ENCODE peak calls at places on chromosomes 13 and 19, in ten cellular contexts. G is brain microvascular endothelial cell, U is K562, Y is sigmoid colon, J is AG09319, V is hepatocyte, W is GM10248, M is upper lobe of right lung, X is psoas muscle, R is A549. A is an unnamed sample.

GRCh38 chr19:2170219-2170618 is 6.5 kb downstream of the DOT1L start:
- DNase-seq in G (no peak), U (no peak), Y (no peak), J (no peak), V (no peak), W (no peak), M (no peak), X (no peak), R (no peak), A (no peak)

GRCh38 chr19:57269515-57270250 is 10.6 kb upstream of the ZNF460 start:
- DNase-seq in G (peak; percentile 59), U (no peak), Y (no peak), J (peak; percentile 44), V (peak; percentile 17), W (no peak), M (no peak), X (no peak), R (no peak), A (no peak)

GRCh38 chr13:74040200-74040599 is 94.0 kb downstream of the KLF12 start:
- DNase-seq in G (peak; percentile 28), U (peak; percentile 15), Y (no peak), J (no peak), V (peak; percentile 65), W (peak; percentile 44), M (no peak), X (peak; percentile 57), R (peak; percentile 56), A (no peak)

GRCh38 chr13:31064636-31065035 is 97.1 kb downstream of the HSPH1 start:
- DNase-seq in G (no peak), U (no peak), Y (no peak), J (no peak), V (no peak), W (no peak), M (no peak), X (no peak), R (no peak), A (no peak)

GRCh38 chr13:40668335-40668734 is 1.9 kb upstream of the FOXO1 start:
- DNase-seq in G (no peak), U (peak; percentile 50), Y (peak; percentile 82), J (no peak), V (peak; percentile 39), W (peak; percentile 60), M (no peak), X (peak; percentile 79), R (peak; percentile 47), A (no peak)

GRCh38 chr13:113369881-113370280 is 6.0 kb upstream of the GRTP1 start:
- DNase-seq in G (no peak), U (no peak), Y (peak; percentile 45), J (no peak), V (no peak), W (no peak), M (no peak), X (no peak), R (no peak), A (peak; percentile 22)

GRCh38 chr13:36130542-36131214 is 504 bp downstream of the DCLK1 start:
- DNase-seq in G (no peak), U (no peak), Y (peak; percentile 71), J (no peak), V (peak; percentile 29), W (no peak), M (peak; percentile 70), X (peak; percentile 64), R (no peak), A (peak; percentile 57)

GRCh38 chr13:106001443-106001842 is 534.0 kb downstream of the EFNB2 start:
- DNase-seq in G (no peak), U (no peak), Y (no peak), J (no peak), V (no peak), W (no peak), M (no peak), X (no peak), R (no peak), A (no peak)

GRCh38 chr19:3968556-3969434 is 2.1 kb downstream of the DAPK3 start:
- DNase-seq in G (peak; percentile 99), U (peak; percentile 50), Y (peak; percentile 98), J (peak; percentile 99), V (peak; percentile 96), W (no peak), M (peak; percentile 82), X (peak; percentile 90), R (peak; percentile 97), A (peak; percentile 81)

GRCh38 chr19:3970313-3970807 is 539 bp downstream of the DAPK3 start:
- DNase-seq in G (no peak), U (no peak), Y (peak; percentile 63), J (no peak), V (no peak), W (no peak), M (no peak), X (no peak), R (no peak), A (no peak)

GRCh38 chr19:3969435-3970312 is 1.2 kb downstream of the DAPK3 start:
- DNase-seq in G (peak; percentile 81), U (no peak), Y (peak; percentile 80), J (no peak), V (peak; percentile 85), W (no peak), M (no peak), X (peak; percentile 78), R (peak; percentile 72), A (no peak)

GRCh38 chr19:3975144-3975543 is 4.2 kb upstream of the DAPK3 start:
- DNase-seq in G (no peak), U (no peak), Y (no peak), J (no peak), V (no peak), W (no peak), M (no peak), X (no peak), R (no peak), A (no peak)

GRCh38 chr19:3970808-3971598 is at the start of gene DAPK3:
- DNase-seq in G (peak; percentile 97), U (peak; percentile 96), Y (peak; percentile 99), J (peak; percentile 94), V (peak; percentile 99), W (peak; percentile 97), M (peak; percentile 98), X (peak; percentile 99), R (peak; percentile 95), A (peak; percentile 97)
- TF ChIP-seq CTCF in G (peak; percentile 1), U (no peak), Y (no peak), J (no peak), V (no peak), W (no peak), M (no peak), X (peak; percentile 6), R (no peak), A (peak; percentile 13)

GRCh38 chr19:5365905-5366304 is 25.3 kb upstream of the PTPRS start:
- DNase-seq in G (no peak), U (no peak), Y (no peak), J (no peak), V (no peak), W (no peak), M (no peak), X (no peak), R (no peak), A (no peak)

GRCh38 chr19:5369962-5370367 is 29.4 kb upstream of the PTPRS start:
- DNase-seq in G (peak; percentile 35), U (peak; percentile 82), Y (no peak), J (no peak), V (peak; percentile 60), W (peak; percentile 67), M (peak; percentile 80), X (no peak), R (peak; percentile 63), A (peak; percentile 50)

GRCh38 chr19:5372572-5373200 is 32.1 kb upstream of the PTPRS start:
- DNase-seq in G (no peak), U (no peak), Y (no peak), J (no peak), V (no peak), W (no peak), M (no peak), X (no peak), R (no peak), A (no peak)

GRCh38 chr19:5367530-5368133 is 27.0 kb upstream of the PTPRS start:
- DNase-seq in G (no peak), U (no peak), Y (no peak), J (no peak), V (no peak), W (no peak), M (no peak), X (no peak), R (no peak), A (no peak)

DNA sequence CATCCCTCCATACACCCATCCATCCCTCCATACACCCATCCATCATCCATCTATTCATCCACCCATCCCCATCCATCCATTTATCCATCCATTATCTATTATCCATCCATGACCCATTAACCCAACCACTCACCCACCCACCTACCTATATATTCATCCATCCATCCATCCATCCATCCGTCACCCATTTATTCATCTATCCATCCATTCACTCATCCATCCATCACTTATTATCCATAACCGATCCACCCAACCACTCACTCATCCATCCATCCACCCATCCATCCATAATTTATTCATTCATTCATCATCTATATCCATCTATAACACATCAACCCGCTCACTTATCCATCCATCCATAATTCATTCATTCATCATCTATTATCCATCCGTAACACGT is 28.7 kb upstream of the PTPRS start:
- DNase-seq in G (no peak), U (no peak), Y (no peak), J (no peak), V (no peak), W (no peak), M (no peak), X (no peak), R (no peak), A (no peak)
- TF ChIP-seq CTCF in G (no peak), U (no peak), Y (no peak), J (no peak), V (no peak), W (no peak), M (no peak), X (no peak), R (no peak), A (no peak)

GRCh38 chr19:18322759-18323460 is at the start of gene LSM4:
- DNase-seq in G (peak; percentile 96), U (peak; percentile 97), Y (peak; percentile 99), J (peak; percentile 85), V (peak; percentile 100), W (peak; percentile 99), M (peak; percentile 99), X (peak; percentile 99), R (peak; percentile 97), A (peak; percentile 99)
- TF ChIP-seq CTCF in G (peak; percentile 56), U (peak; percentile 42), Y (no peak), J (peak; percentile 16), V (peak; percentile 42), W (peak; percentile 41), M (peak; percentile 29), X (peak; percentile 25), R (no peak), A (peak; percentile 17)

DNA sequence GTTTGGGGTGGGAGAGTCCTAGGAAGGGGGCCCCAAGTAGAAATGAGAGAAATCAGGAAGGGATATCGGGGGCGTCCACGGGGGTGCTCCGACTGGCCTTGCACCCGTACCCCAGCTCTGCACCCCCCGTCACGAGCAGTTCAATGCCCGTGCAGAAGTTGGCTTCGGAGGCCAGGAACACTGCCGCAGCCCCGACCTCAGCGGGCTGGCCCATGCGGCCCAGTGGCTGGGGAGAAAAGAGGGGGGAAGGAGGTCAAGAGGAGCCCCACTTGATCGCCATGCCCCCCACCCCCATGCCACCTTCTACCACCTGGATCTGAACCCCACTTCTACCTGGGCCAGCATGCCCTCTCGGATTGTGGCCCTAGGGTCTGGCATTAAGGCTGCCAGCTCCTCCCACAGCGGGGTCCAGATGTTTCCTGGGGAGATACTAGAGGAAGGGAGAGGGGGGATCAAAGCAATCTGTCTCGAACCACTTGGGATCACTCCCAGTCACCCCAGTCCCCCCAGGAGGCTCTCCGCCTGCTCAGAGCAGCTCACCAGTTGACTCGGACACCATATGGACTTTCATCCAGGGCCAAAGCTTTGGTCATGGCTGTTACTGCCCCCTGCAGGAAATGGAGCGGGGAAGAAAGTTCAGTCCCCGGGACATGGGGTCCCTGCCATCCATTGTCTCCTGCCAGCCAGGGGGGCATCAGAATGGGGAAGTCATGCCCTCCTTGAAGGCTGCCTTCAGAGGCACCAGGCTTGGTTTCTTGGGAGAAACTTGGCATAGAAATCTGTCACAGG is 2.5 kb upstream of the BCAT2 start:
- DNase-seq in G (no peak), U (peak; percentile 13), Y (no peak), J (no peak), V (peak; percentile 22), W (peak; percentile 25), M (no peak), X (peak; percentile 49), R (no peak), A (no peak)
- TF ChIP-seq CTCF in G (peak; percentile 37), U (peak; percentile 54), Y (no peak), J (no peak), V (peak; percentile 8), W (no peak), M (peak; percentile 17), X (no peak), R (peak; percentile 11), A (no peak)

A was measured in lower lobe of right lung.